ENCODE peak calls at places on chromosomes 4 and X, in ten cellular contexts. K, W, Y, V, U, M, F, B, T and A are unnamed samples.

GRCh38 chrX:127621780-127622179 is 430.4 kb downstream of the ACTRT1 start:
- DNase-seq in K (no peak), W (peak), Y (no peak), V (no peak), U (no peak), M (no peak), F (no peak), B (no peak), T (no peak), A (no peak)

GRCh38 chr4:73917081-73917501 is 47.9 kb downstream of the CXCL1 start:
- DNase-seq in K (no peak), W (peak), Y (peak), V (no peak), U (no peak), M (no peak), F (no peak), B (no peak), T (no peak), A (no peak)

GRCh38 chr4:163484906-163485305 is 9.6 kb upstream of the TMA16 start:
- DNase-seq in K (no peak), W (peak), Y (no peak), V (no peak), U (peak), M (peak), F (no peak), B (no peak), T (peak), A (peak)

GRCh38 chr4:70722199-70722791 is 531 bp downstream of the RUFY3 start:
- DNase-seq in K (no peak), W (no peak), Y (no peak), V (no peak), U (peak), M (no peak), F (no peak), B (no peak), T (no peak), A (no peak)

GRCh38 chr4:74365761-74366160 is 816 bp downstream of the EREG start:
- DNase-seq in K (no peak), W (no peak), Y (no peak), V (no peak), U (peak), M (no peak), F (no peak), B (peak), T (peak), A (peak)

GRCh38 chr4:146059865-146060264 is 115.7 kb upstream of the LSM6 start:
- DNase-seq in K (peak), W (no peak), Y (no peak), V (no peak), U (no peak), M (peak), F (no peak), B (no peak), T (no peak), A (no peak)

GRCh38 chr4:109648266-109648996 is 54.8 kb downstream of the CASP6 start:
- DNase-seq in K (peak), W (peak), Y (no peak), V (no peak), U (no peak), M (no peak), F (no peak), B (no peak), T (no peak), A (no peak)

GRCh38 chr4:176499518-176499917 is 179.8 kb downstream of the SPCS3 start:
- DNase-seq in K (no peak), W (peak), Y (peak), V (no peak), U (no peak), M (no peak), F (no peak), B (no peak), T (no peak), A (no peak)

GRCh38 chr4:1775731-1776500 is 17.2 kb upstream of the FGFR3 start:
- DNase-seq in K (no peak), W (peak), Y (no peak), V (no peak), U (no peak), M (no peak), F (no peak), B (no peak), T (peak), A (no peak)

GRCh38 chr4:109675843-109676242 is 27.4 kb downstream of the CASP6 start:
- DNase-seq in K (no peak), W (no peak), Y (no peak), V (no peak), U (no peak), M (no peak), F (no peak), B (no peak), T (no peak), A (no peak)

GRCh38 chrX:47430925-47431324 is 52.1 kb downstream of the ZNF41 start:
- DNase-seq in K (no peak), W (no peak), Y (no peak), V (no peak), U (no peak), M (no peak), F (no peak), B (no peak), T (no peak), A (no peak)

GRCh38 chr4:154361450-154361849 is 130.1 kb downstream of the DCHS2 start:
- DNase-seq in K (no peak), W (no peak), Y (no peak), V (no peak), U (no peak), M (no peak), F (no peak), B (no peak), T (no peak), A (no peak)

GRCh38 chrX:45956222-45956867 is 588.9 kb downstream of the ZNF674 start:
- DNase-seq in K (no peak), W (no peak), Y (no peak), V (no peak), U (no peak), M (no peak), F (no peak), B (no peak), T (no peak), A (no peak)

GRCh38 chr4:105246712-105247111 is 100.0 kb downstream of the TET2 start:
- DNase-seq in K (no peak), W (no peak), Y (peak), V (no peak), U (peak), M (no peak), F (no peak), B (no peak), T (peak), A (no peak)

GRCh38 chr4:156971168-156971601 is 414 bp downstream of the PDGFC start:
- DNase-seq in K (no peak), W (no peak), Y (no peak), V (peak), U (peak), M (peak), F (peak), B (peak), T (peak), A (no peak)

GRCh38 chrX:74925210-74926088 is at the start of gene NEXMIF:
- DNase-seq in K (no peak), W (peak), Y (no peak), V (peak), U (peak), M (peak), F (peak), B (peak), T (peak), A (peak)

GRCh38 chr4:70734971-70735370 is 13.2 kb downstream of the RUFY3 start:
- DNase-seq in K (no peak), W (no peak), Y (no peak), V (no peak), U (no peak), M (no peak), F (no peak), B (no peak), T (no peak), A (no peak)

GRCh38 chr4:15778191-15778741 is at the start of gene CD38:
- DNase-seq in K (peak), W (no peak), Y (no peak), V (peak), U (peak), M (peak), F (peak), B (peak), T (peak), A (no peak)

GRCh38 chrX:109704563-109704962 is 28.5 kb downstream of the ACSL4 start:
- DNase-seq in K (peak), W (no peak), Y (no peak), V (no peak), U (no peak), M (no peak), F (no peak), B (no peak), T (no peak), A (no peak)

GRCh38 chr4:152398060-152398459 is 137.8 kb downstream of the FBXW7 start:
- DNase-seq in K (no peak), W (peak), Y (no peak), V (no peak), U (no peak), M (no peak), F (no peak), B (no peak), T (peak), A (no peak)

GRCh38 chrX:68261060-68261672 is 172.1 kb downstream of the OPHN1 start:
- DNase-seq in K (no peak), W (peak), Y (no peak), V (no peak), U (peak), M (no peak), F (no peak), B (no peak), T (no peak), A (no peak)

GRCh38 chrX:71912156-71912555 is 1.5 kb downstream of the NHSL2 start:
- DNase-seq in K (no peak), W (no peak), Y (no peak), V (no peak), U (no peak), M (no peak), F (no peak), B (no peak), T (peak), A (no peak)

GRCh38 chr4:140046573-140046972 is 107.4 kb downstream of the MAML3 start:
- DNase-seq in K (no peak), W (peak), Y (no peak), V (no peak), U (no peak), M (no peak), F (no peak), B (no peak), T (peak), A (no peak)

GRCh38 chr4:105283501-105283900 is 136.8 kb downstream of the TET2 start:
- DNase-seq in K (no peak), W (no peak), Y (no peak), V (no peak), U (no peak), M (no peak), F (no peak), B (no peak), T (no peak), A (no peak)

GRCh38 chr4:10721616-10722015 is 37.0 kb upstream of the CLNK start:
- DNase-seq in K (no peak), W (no peak), Y (no peak), V (no peak), U (no peak), M (no peak), F (no peak), B (no peak), T (no peak), A (no peak)

GRCh38 chr4:84870398-84871163 is 95.9 kb downstream of the WDFY3 start:
- DNase-seq in K (no peak), W (peak), Y (no peak), V (no peak), U (no peak), M (no peak), F (no peak), B (no peak), T (peak), A (peak)

GRCh38 chr4:10962246-10962645 is 277.7 kb upstream of the CLNK start:
- DNase-seq in K (no peak), W (no peak), Y (no peak), V (no peak), U (no peak), M (no peak), F (no peak), B (no peak), T (no peak), A (no peak)

GRCh38 chr4:40361338-40361737 is 26.2 kb downstream of the CHRNA9 start:
- DNase-seq in K (no peak), W (no peak), Y (no peak), V (no peak), U (no peak), M (no peak), F (no peak), B (no peak), T (no peak), A (no peak)

GRCh38 chr4:74237425-74237966 is 70.8 kb upstream of the EPGN start:
- DNase-seq in K (no peak), W (no peak), Y (no peak), V (no peak), U (no peak), M (no peak), F (no peak), B (no peak), T (no peak), A (no peak)

GRCh38 chr4:183996868-183997267 is 91.8 kb downstream of the STOX2 start:
- DNase-seq in K (no peak), W (peak), Y (no peak), V (no peak), U (no peak), M (no peak), F (no peak), B (no peak), T (no peak), A (no peak)

GRCh38 chrX:18582910-18583493 is 88.9 kb downstream of the RS1 start:
- DNase-seq in K (no peak), W (no peak), Y (no peak), V (no peak), U (no peak), M (no peak), F (no peak), B (no peak), T (no peak), A (no peak)

GRCh38 chrX:7889680-7890079 is 37.5 kb downstream of the PNPLA4 start:
- DNase-seq in K (no peak), W (peak), Y (peak), V (no peak), U (no peak), M (no peak), F (no peak), B (no peak), T (no peak), A (no peak)

GRCh38 chrX:20139966-20140365 is 1.7 kb downstream of the EIF1AX start:
- DNase-seq in K (no peak), W (peak), Y (peak), V (no peak), U (no peak), M (no peak), F (no peak), B (no peak), T (no peak), A (no peak)

GRCh38 chrX:120485562-120486520 is 16.7 kb upstream of the LAMP2 start:
- DNase-seq in K (peak), W (peak), Y (peak), V (peak), U (peak), M (peak), F (peak), B (peak), T (peak), A (peak)
- TF ChIP-seq CTCF in K (peak), W (peak), Y (peak), V (peak), U (peak), M (peak), F (peak), B (peak), T (peak), A (peak)

GRCh38 chr4:95167809-95168208 is 381.0 kb downstream of the UNC5C start:
- DNase-seq in K (no peak), W (no peak), Y (no peak), V (no peak), U (no peak), M (no peak), F (no peak), B (no peak), T (peak), A (no peak)
- TF ChIP-seq CTCF in K (no peak), W (peak), Y (no peak), V (no peak), U (no peak), M (no peak), F (no peak), B (no peak), T (no peak), A (no peak)

GRCh38 chr4:133920236-133920635 is 281.4 kb downstream of the PABPC4L start:
- DNase-seq in K (no peak), W (no peak), Y (no peak), V (no peak), U (no peak), M (no peak), F (no peak), B (no peak), T (no peak), A (no peak)

DNA sequence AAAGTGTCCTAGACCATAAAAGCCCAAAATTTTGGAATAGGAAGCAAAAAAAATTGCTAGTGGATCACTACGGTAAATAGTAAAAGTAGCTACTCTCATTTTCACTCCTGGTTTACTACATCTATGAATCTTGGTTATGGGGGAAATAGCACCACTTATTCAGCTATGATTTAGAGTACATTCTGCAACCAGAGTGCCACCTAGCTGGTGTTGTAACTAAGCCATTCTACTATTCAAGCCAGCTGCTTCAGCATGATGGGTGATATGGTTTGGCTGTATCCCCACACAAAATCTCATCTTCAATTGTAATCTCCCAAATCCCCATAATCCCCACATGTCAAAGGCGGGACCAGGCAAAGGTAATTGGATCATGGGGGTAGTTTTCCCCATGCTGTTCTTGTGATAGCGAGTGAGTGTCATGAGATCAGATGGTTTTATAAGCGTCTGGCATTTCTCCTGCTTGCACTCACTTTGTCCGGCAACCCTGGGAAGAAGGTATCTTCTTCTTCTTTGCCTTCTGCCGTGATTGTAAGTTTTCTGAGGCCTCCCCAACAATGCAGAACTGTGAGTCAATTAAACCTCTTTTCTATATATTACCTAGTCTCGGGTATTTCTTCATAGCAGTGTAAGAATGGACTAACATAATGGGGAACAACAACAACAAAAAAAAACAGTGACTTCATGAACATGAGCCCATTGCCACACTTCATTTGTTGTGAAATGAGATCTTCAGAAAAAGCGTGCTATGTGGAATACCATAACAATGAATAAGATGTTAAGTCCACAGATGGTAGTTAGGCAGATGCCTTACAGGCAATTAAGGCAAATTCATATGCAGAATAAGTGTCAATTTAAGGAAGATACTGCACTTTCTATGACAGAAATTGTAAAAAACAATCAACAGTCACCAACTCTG is 280.1 kb downstream of the PABPC4L start:
- DNase-seq in K (no peak), W (peak), Y (no peak), V (no peak), U (no peak), M (no peak), F (no peak), B (no peak), T (peak), A (no peak)
- TF ChIP-seq CTCF in K (no peak), W (no peak), Y (no peak), V (no peak), U (no peak), M (no peak), F (no peak), B (no peak), T (peak), A (no peak)

GRCh38 chr4:4836044-4836443 is 23.4 kb upstream of the MSX1 start:
- DNase-seq in K (no peak), W (no peak), Y (no peak), V (no peak), U (no peak), M (no peak), F (no peak), B (no peak), T (no peak), A (no peak)
- TF ChIP-seq CTCF in K (no peak), W (no peak), Y (no peak), V (no peak), U (no peak), M (no peak), F (no peak), B (no peak), T (no peak), A (no peak)

GRCh38 chr4:182188622-182189021 is 54.6 kb upstream of the TENM3 start:
- DNase-seq in K (no peak), W (no peak), Y (no peak), V (no peak), U (no peak), M (no peak), F (no peak), B (no peak), T (no peak), A (no peak)
- TF ChIP-seq CTCF in K (no peak), W (no peak), Y (no peak), V (no peak), U (no peak), M (no peak), F (no peak), B (no peak), T (no peak), A (no peak)

GRCh38 chr4:6892190-6892908 is 17.3 kb upstream of the TBC1D14 start:
- DNase-seq in K (no peak), W (peak), Y (no peak), V (peak), U (peak), M (peak), F (peak), B (peak), T (peak), A (peak)
- TF ChIP-seq CTCF in K (peak), W (peak), Y (no peak), V (peak), U (no peak), M (no peak), F (peak), B (no peak), T (peak), A (no peak)

GRCh38 chr4:168551945-168552695 is 55.3 kb downstream of the PALLD start:
- DNase-seq in K (no peak), W (peak), Y (no peak), V (no peak), U (no peak), M (no peak), F (no peak), B (no peak), T (peak), A (no peak)
- TF ChIP-seq CTCF in K (no peak), W (peak), Y (no peak), V (peak), U (no peak), M (peak), F (peak), B (no peak), T (peak), A (no peak)

DNA sequence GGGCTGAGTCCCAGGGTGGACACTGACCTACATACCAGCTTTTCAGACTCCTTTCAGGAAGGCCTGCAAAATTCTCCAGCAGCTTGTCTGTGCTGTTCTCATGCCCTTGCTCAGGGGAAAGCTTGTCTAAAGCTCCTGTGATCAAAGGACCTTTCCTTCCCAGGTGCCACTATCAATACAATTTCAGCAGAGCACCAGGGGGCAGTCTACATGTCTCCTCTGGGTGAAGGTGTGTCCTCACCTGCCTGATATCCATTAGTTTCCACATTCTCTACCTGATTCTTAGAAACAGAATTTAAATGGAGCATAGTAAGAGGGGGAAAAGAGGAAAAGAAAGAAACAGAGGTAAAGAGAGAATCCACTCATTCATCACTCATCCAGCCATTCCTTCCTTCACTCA is 114.2 kb downstream of the PPARGC1A start:
- DNase-seq in K (no peak), W (peak), Y (no peak), V (no peak), U (peak), M (no peak), F (no peak), B (no peak), T (no peak), A (peak)
- TF ChIP-seq CTCF in K (no peak), W (peak), Y (no peak), V (no peak), U (no peak), M (no peak), F (no peak), B (no peak), T (no peak), A (peak)

GRCh38 chr4:142671516-142671915 is 174.6 kb downstream of the INPP4B start:
- DNase-seq in K (no peak), W (peak), Y (no peak), V (no peak), U (no peak), M (no peak), F (no peak), B (no peak), T (peak), A (no peak)
- TF ChIP-seq CTCF in K (no peak), W (peak), Y (no peak), V (no peak), U (no peak), M (no peak), F (no peak), B (no peak), T (peak), A (no peak)

GRCh38 chr4:36773467-36773866 is 471.1 kb upstream of the NWD2 start:
- DNase-seq in K (no peak), W (no peak), Y (no peak), V (no peak), U (no peak), M (no peak), F (no peak), B (no peak), T (no peak), A (no peak)
- TF ChIP-seq CTCF in K (no peak), W (no peak), Y (no peak), V (no peak), U (no peak), M (no peak), F (no peak), B (no peak), T (no peak), A (no peak)